ENCODE peak calls at places on chromosomes 1 and 21, in seven cellular contexts. C, E, Y, A, K, I and J are unnamed samples.

GRCh38 chr1:1596493-1597274 is 3.3 kb downstream of the FNDC10 start:
- DNase-seq in K (no peak), C (no peak), Y (no peak), A (no peak), I (no peak), E (no peak), J (no peak)

GRCh38 chr21:27429612-27430361 is 462.9 kb upstream of the ADAMTS5 start:
- DNase-seq in Y (no peak), C (no peak), A (no peak), K (no peak), I (no peak), E (no peak), J (no peak)

GRCh38 chr1:229237320-229237719 is 33.6 kb upstream of the RAB4A start:
- DNase-seq in I (no peak), E (peak), C (no peak), Y (no peak), K (no peak), A (no peak), J (no peak)

GRCh38 chr1:201274616-201275265 is 8.6 kb upstream of the PKP1 start:
- DNase-seq in K (no peak), E (no peak), A (no peak), C (no peak), I (no peak), Y (no peak), J (no peak)

GRCh38 chr1:46244656-46245371 is 2.7 kb upstream of the RAD54L start:
- DNase-seq in I (no peak), E (no peak), Y (no peak), C (no peak), A (peak), K (no peak), J (no peak)

GRCh38 chr1:219445864-219446263 is 167.0 kb downstream of the ZC3H11B start:
- DNase-seq in E (no peak), Y (no peak), A (no peak), C (no peak), I (no peak), K (no peak), J (no peak)

GRCh38 chr1:65812065-65812464 is 19.4 kb downstream of the PDE4B start:
- DNase-seq in Y (no peak), E (peak), K (no peak), I (no peak), C (peak), A (peak), J (no peak)

GRCh38 chr1:41507836-41508235 is 23.4 kb upstream of the EDN2 start:
- DNase-seq in A (no peak), C (no peak), E (no peak), I (no peak), Y (no peak), K (no peak), J (no peak)

GRCh38 chr21:34702341-34702807 is 33.6 kb downstream of the CLIC6 start:
- DNase-seq in E (no peak), A (no peak), I (no peak), Y (no peak), K (no peak), C (no peak), J (no peak)

GRCh38 chr1:35047188-35047858 is 15.6 kb upstream of the ZMYM6 start:
- DNase-seq in I (peak), E (no peak), A (peak), K (no peak), Y (no peak), C (no peak), J (no peak)